ENCODE peak calls at places on chromosomes 5 and 9, in seven cellular contexts. J is body of pancreas, W is lower leg skin, G is Peyer's patch, N is epithelial cell of proximal tubule, B is GM23338, E is bronchial epithelial cell. P is an unnamed sample.

GRCh38 chr5:5497132-5497748 is 74.8 kb downstream of the ICE1 start:
- DNase-seq in J (peak; percentile 22), W (no peak), G (no peak), N (no peak), B (peak; percentile 78), E (peak; percentile 52), P (no peak)

GRCh38 chr5:41834506-41834905 is 35.7 kb downstream of the OXCT1 start:
- DNase-seq in J (no peak), W (no peak), G (no peak), N (no peak), B (no peak), E (no peak), P (no peak)

GRCh38 chr9:36154213-36154952 is 14.8 kb upstream of the CCIN start:
- DNase-seq in J (no peak), W (peak; percentile 87), G (no peak), N (peak; percentile 40), B (no peak), E (no peak), P (no peak)

GRCh38 chr5:168747987-168748777 is 169.0 kb upstream of the PANK3 start:
- DNase-seq in J (no peak), W (peak; percentile 85), G (no peak), N (no peak), B (peak; percentile 89), E (peak; percentile 20), P (no peak)

GRCh38 chr9:89661391-89661949 is 56.7 kb downstream of the GADD45G start:
- DNase-seq in J (no peak), W (peak; percentile 84), G (peak; percentile 66), N (no peak), B (no peak), E (no peak), P (no peak)

GRCh38 chr5:72608297-72608696 is 101.1 kb upstream of the ZNF366 start:
- DNase-seq in J (no peak), W (no peak), G (no peak), N (no peak), B (no peak), E (no peak), P (no peak)

GRCh38 chr9:84397822-84398221 is 57.3 kb upstream of the SLC28A3 start:
- DNase-seq in J (no peak), W (no peak), G (no peak), N (no peak), B (peak; percentile 8), E (peak; percentile 62), P (no peak)

GRCh38 chr5:33684760-33685159 is 207.0 kb downstream of the ADAMTS12 start:
- DNase-seq in J (no peak), W (no peak), G (no peak), N (no peak), B (peak; percentile 16), E (no peak), P (no peak)

GRCh38 chr9:22053178-22053577 is 44.1 kb upstream of the CDKN2B start:
- DNase-seq in J (no peak), W (no peak), G (no peak), N (no peak), B (no peak), E (no peak), P (no peak)

GRCh38 chr5:149938272-149938671 is 6.3 kb downstream of the PDE6A start:
- DNase-seq in J (no peak), W (no peak), G (peak; percentile 61), N (peak; percentile 78), B (no peak), E (peak; percentile 82), P (no peak)

GRCh38 chr9:4987996-4988421 is 2.9 kb downstream of the JAK2 start:
- DNase-seq in J (peak; percentile 29), W (no peak), G (no peak), N (peak; percentile 27), B (peak; percentile 96), E (peak; percentile 62), P (no peak)

GRCh38 chr9:89448821-89449220 is 49.1 kb downstream of the SEMA4D start:
- DNase-seq in J (no peak), W (no peak), G (no peak), N (no peak), B (no peak), E (no peak), P (peak; percentile 35)

GRCh38 chr9:131735238-131736181 is 4.4 kb downstream of the RAPGEF1 start:
- DNase-seq in J (no peak), W (no peak), G (peak; percentile 87), N (no peak), B (no peak), E (no peak), P (peak; percentile 43)

DNA sequence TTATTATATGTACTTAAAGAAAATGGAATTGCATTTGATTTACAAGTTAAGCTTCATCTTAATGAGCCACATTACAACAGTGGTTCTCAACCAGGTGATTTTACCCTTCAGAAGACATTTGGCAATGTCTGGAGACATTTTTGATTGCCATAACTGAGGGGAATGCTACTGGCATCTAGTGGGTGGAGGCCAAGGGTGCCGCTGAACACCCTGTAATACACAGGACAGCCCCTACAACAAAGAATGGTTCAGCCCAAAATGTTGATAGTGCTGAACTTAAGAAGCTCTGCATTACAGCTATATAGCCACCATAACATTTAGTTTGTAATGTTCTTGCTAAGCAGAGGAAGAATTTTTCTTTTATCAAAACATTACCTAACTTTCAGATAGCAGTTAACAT is 103.1 kb downstream of the PAM start:
- DNase-seq in J (no peak), W (no peak), G (no peak), N (no peak), B (peak; percentile 7), E (no peak), P (no peak)
- TF ChIP-seq CTCF in J (no peak), W (no peak), G (no peak), N (no peak), B (no peak), E (no peak), P (no peak)

GRCh38 chr9:134585021-134585561 is 56.5 kb upstream of the COL5A1 start:
- DNase-seq in J (no peak), W (peak; percentile 80), G (no peak), N (no peak), B (no peak), E (no peak), P (no peak)

GRCh38 chr9:134590240-134591081 is 51.1 kb upstream of the COL5A1 start:
- DNase-seq in J (no peak), W (peak; percentile 80), G (no peak), N (no peak), B (no peak), E (no peak), P (no peak)

GRCh38 chr9:134589748-134590147 is 51.9 kb upstream of the COL5A1 start:
- DNase-seq in J (no peak), W (no peak), G (no peak), N (no peak), B (peak; percentile 8), E (no peak), P (no peak)

GRCh38 chr9:134591082-134591571 is 50.5 kb upstream of the COL5A1 start:
- DNase-seq in J (no peak), W (peak; percentile 72), G (no peak), N (no peak), B (no peak), E (no peak), P (no peak)

DNA sequence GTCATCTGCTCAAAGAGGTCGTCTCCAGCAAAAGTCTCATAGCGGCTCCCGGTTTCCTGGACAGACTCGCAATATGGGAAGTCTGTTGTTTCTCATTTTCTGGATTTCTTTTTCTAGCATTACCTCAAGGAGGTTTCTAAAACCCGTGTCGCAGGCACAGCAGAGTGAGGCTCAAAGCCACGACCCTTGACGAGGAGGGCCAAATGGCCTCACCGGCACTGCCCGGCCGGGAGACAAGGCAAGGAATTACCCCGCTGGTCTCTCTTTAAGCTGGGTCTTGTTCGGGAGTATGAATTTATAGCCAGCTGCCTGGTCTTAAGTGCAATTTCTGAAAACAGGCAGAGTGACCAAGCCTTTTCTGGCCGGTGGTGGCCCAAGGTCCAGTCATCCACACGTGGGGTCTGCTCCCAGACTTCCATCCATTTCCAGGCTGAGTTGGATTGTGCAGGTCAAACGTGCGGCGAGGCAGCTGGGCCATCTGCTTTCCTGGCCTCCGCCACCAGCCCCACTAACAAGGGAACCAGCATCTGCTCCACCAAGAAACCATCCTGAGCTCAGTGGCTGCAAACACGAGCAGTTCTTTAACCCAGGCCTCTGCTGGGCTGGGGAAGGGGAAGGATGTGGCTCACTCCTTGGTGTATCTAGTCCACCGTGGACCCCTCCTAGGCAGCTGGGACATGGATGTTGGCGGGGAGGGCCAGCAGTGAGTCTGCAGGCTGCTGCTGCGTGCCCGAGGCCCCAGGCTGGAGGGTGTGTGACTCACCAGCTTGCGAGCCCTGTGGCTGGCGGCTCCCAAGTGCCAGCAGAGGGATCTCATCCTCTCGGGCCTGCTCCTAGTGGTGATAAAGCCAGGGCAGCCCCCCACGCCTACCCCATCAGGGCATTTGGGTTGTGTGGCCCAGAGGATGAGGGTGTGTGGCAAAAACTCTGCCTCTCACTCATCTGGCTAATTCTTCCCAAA is 55.6 kb upstream of the COL5A1 start:
- DNase-seq in J (no peak), W (peak; percentile 70), G (no peak), N (no peak), B (no peak), E (no peak), P (peak; percentile 95)
- TF ChIP-seq CTCF in J (no peak), W (no peak), G (no peak), N (no peak), B (no peak), E (no peak), P (peak; percentile 69)

DNA sequence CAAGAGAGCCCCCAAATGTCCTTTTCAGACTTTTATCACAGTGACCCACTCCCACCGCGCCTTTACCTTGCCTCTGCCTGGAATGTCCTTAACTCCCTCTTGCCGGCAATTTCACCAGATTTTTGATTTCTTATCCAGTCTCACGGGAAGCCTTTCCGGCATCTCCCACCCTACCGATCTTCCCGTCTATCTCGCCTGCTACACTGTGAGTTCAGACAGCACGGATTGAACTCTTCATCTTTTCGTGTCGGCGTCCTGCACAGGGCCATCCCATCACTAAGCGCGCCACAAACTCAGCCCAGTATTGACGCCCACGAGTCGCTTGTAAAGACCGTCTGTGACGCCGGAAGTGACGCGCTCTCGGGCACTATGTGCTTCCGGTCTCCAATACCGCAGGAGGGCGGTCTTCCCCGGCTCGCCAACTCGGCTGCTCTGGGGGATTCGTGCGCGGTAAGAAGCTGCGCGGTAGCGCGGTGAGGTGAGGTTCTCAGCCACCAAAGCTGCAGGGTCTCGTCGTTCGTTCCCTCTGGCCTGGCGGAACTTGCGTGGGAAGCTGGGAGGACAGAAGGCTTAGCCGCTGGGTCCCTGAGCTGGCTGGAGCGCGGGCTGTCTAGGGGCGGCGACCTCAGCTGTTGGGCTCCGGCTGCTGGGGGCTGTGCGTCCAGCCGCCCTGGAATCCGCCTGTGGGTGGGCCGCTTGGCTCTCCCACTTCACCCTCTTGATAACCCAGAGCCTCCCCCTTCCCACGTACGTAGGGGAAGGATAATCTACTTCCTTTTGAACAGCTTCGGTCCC is at the start of gene ZCCHC9:
- DNase-seq in J (peak; percentile 92), W (peak; percentile 98), G (peak; percentile 95), N (peak; percentile 73), B (peak; percentile 99), E (peak; percentile 86), P (peak; percentile 97)
- TF ChIP-seq CTCF in J (no peak), W (no peak), G (peak; percentile 11), N (peak; percentile 33), B (no peak), E (peak; percentile 41), P (peak; percentile 66)

DNA sequence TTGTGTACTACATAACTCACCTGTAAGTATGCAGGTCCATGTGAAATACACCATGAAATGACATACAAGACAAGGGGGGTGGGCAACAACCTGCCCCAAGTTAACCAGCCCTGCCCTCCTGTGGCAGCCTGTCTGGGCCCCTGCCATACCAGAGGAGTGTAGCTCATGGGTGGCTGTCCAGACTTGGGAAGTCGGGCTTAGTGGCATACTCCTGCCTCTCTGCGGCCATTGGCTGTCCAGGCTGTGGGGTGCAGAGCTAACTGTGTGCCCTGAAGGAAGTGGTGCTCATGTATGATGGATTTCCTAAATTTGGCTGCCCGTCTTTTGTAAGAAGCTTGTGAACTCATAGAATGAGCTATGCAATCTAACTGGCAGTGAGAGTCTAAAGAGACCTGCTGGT is 47.0 kb downstream of the GPR107 start:
- DNase-seq in J (no peak), W (no peak), G (no peak), N (no peak), B (no peak), E (no peak), P (no peak)
- TF ChIP-seq CTCF in J (no peak), W (no peak), G (no peak), N (no peak), B (no peak), E (no peak), P (no peak)

P was measured in chondrocyte.